ENCODE peak calls at places on chromosomes 4 and X, in five cellular contexts. K is uterus, A is lower leg skin, E is AML-193, Y is fibroblast of mammary gland. Q is an unnamed sample.

GRCh38 chrX:149903889-149904748 is 23.1 kb downstream of the MAGEA8 start:
- DNase-seq in K (no peak), A (no peak), E (no peak), Y (peak), Q (peak)

GRCh38 chr4:1236103-1236641 is 12.8 kb downstream of the CTBP1 start:
- DNase-seq in K (peak), A (no peak), E (no peak), Y (no peak), Q (no peak)

GRCh38 chr4:105895609-105896460 is 564 bp downstream of the NPNT start:
- DNase-seq in K (peak), A (no peak), E (no peak), Y (no peak), Q (no peak)

GRCh38 chr4:148311493-148311892 is 130.7 kb downstream of the NR3C2 start:
- DNase-seq in K (no peak), A (no peak), E (no peak), Y (peak), Q (no peak)

GRCh38 chr4:62487016-62487415 is 1286.9 kb downstream of the ADGRL3 start:
- DNase-seq in K (no peak), A (no peak), E (no peak), Y (no peak), Q (no peak)

GRCh38 chr4:85055558-85055957 is 89.1 kb upstream of the WDFY3 start:
- DNase-seq in K (no peak), A (no peak), E (no peak), Y (no peak), Q (no peak)

GRCh38 chr4:3766791-3767561 is 791 bp downstream of the ADRA2C start:
- DNase-seq in K (peak), A (no peak), E (no peak), Y (peak), Q (no peak)

GRCh38 chrX:40343319-40343718 is 237.5 kb upstream of the ATP6AP2 start:
- DNase-seq in K (no peak), A (no peak), E (no peak), Y (no peak), Q (no peak)

GRCh38 chr4:147723316-147723715 is 8.6 kb upstream of the ARHGAP10 start:
- DNase-seq in K (peak), A (peak), E (no peak), Y (peak), Q (no peak)

GRCh38 chrX:96685205-96686099 is 810 bp downstream of the DIAPH2 start:
- DNase-seq in K (peak), A (peak), E (peak), Y (peak), Q (peak)

GRCh38 chr4:105306158-105306781 is 159.6 kb downstream of the TET2 start:
- DNase-seq in K (no peak), A (no peak), E (no peak), Y (peak), Q (no peak)

GRCh38 chrX:43702079-43702524 is 46.0 kb downstream of the MAOA start:
- DNase-seq in K (no peak), A (no peak), E (no peak), Y (peak), Q (no peak)

GRCh38 chrX:46036508-46036907 is 508.7 kb downstream of the ZNF674 start:
- DNase-seq in K (no peak), A (no peak), E (no peak), Y (peak), Q (no peak)

GRCh38 chr4:2535386-2536192 is 858 bp upstream of the FAM193A start:
- DNase-seq in K (no peak), A (peak), E (peak), Y (peak), Q (peak)

GRCh38 chr4:156832886-156833285 is 138.7 kb downstream of the PDGFC start:
- DNase-seq in K (no peak), A (no peak), E (no peak), Y (peak), Q (no peak)

GRCh38 chr4:27861802-27862201 is 1001.2 kb downstream of the STIM2 start:
- DNase-seq in K (no peak), A (no peak), E (no peak), Y (peak), Q (no peak)

GRCh38 chrX:31367816-31368215 is 296.0 kb upstream of the FTHL17 start:
- DNase-seq in K (no peak), A (no peak), E (no peak), Y (no peak), Q (no peak)

GRCh38 chr4:108360857-108361820 is 192.4 kb upstream of the LEF1 start:
- DNase-seq in K (no peak), A (no peak), E (no peak), Y (peak), Q (peak)

GRCh38 chr4:160375746-160376452 is 1273.0 kb downstream of the RAPGEF2 start:
- DNase-seq in K (no peak), A (no peak), E (no peak), Y (no peak), Q (no peak)

GRCh38 chr4:86307432-86307831 is 52.4 kb downstream of the MAPK10 start:
- DNase-seq in K (no peak), A (no peak), E (no peak), Y (peak), Q (no peak)

GRCh38 chr4:69849969-69850368 is 10.0 kb downstream of the SULT1E1 start:
- DNase-seq in K (no peak), A (no peak), E (no peak), Y (no peak), Q (no peak)

GRCh38 chrX:40154229-40154852 is 56.6 kb upstream of the BCOR start:
- DNase-seq in K (peak), A (no peak), E (no peak), Y (no peak), Q (no peak)

GRCh38 chr4:176209535-176209934 is 14.2 kb upstream of the SPATA4 start:
- DNase-seq in K (no peak), A (no peak), E (no peak), Y (no peak), Q (no peak)

GRCh38 chr4:100106982-100107381 is 83.3 kb downstream of the DDIT4L start:
- DNase-seq in K (no peak), A (no peak), E (peak), Y (no peak), Q (no peak)

GRCh38 chr4:70183168-70183939 is 12.2 kb upstream of the ODAM start:
- DNase-seq in K (no peak), A (no peak), E (peak), Y (peak), Q (peak)

GRCh38 chrX:20711366-20711765 is 444.7 kb upstream of the RPS6KA3 start:
- DNase-seq in K (no peak), A (no peak), E (no peak), Y (no peak), Q (no peak)

GRCh38 chr4:51853027-51853682 is 10.2 kb downstream of the DCUN1D4 start:
- DNase-seq in K (no peak), A (no peak), E (no peak), Y (no peak), Q (no peak)

GRCh38 chr4:158929939-158930344 is 161.1 kb downstream of the FNIP2 start:
- DNase-seq in K (no peak), A (no peak), E (no peak), Y (no peak), Q (no peak)

GRCh38 chr4:184061582-184061981 is 156.1 kb downstream of the ENPP6 start:
- DNase-seq in K (no peak), A (no peak), E (no peak), Y (no peak), Q (no peak)

GRCh38 chr4:72496119-72496518 is 72.9 kb downstream of the ADAMTS3 start:
- DNase-seq in K (no peak), A (no peak), E (no peak), Y (peak), Q (no peak)

GRCh38 chrX:13876652-13877051 is 59.8 kb upstream of the GPM6B start:
- DNase-seq in K (no peak), A (no peak), E (no peak), Y (peak), Q (peak)

GRCh38 chrX:50801135-50801534 is 12.9 kb downstream of the SHROOM4 start:
- DNase-seq in K (no peak), A (no peak), E (no peak), Y (no peak), Q (no peak)

GRCh38 chrX:69018416-69019072 is 146.7 kb downstream of the PJA1 start:
- DNase-seq in K (no peak), A (no peak), E (no peak), Y (no peak), Q (no peak)

GRCh38 chr4:151922811-151923210 is 162.0 kb upstream of the GATB start:
- DNase-seq in K (no peak), A (no peak), E (no peak), Y (peak), Q (no peak)

GRCh38 chrX:120090208-120090607 is 12.7 kb upstream of the RHOXF2B start:
- DNase-seq in K (no peak), A (no peak), E (no peak), Y (no peak), Q (no peak)

GRCh38 chrX:74419861-74420193 is 1.5 kb upstream of the SLC16A2 start:
- DNase-seq in K (peak), A (no peak), E (no peak), Y (no peak), Q (no peak)

GRCh38 chrX:106022238-106022637 is 16.3 kb downstream of the SERPINA7 start:
- DNase-seq in K (no peak), A (no peak), E (no peak), Y (no peak), Q (no peak)